ENCODE peak calls at places on chromosome 20, in four cellular contexts. One of them, this sample, is unnamed.

GRCh38 chr20:35772563-35773058 is 796 bp downstream of the PHF20 start:
- DNase-seq in GM12878: no peak
- DNase-seq in HEK293T: no peak
- DNase-seq in K562: no peak
- DNase-seq in this sample: no peak

GRCh38 chr20:17873410-17874270 is 95.0 kb downstream of the SNX5 start:
- DNase-seq in GM12878: no peak
- DNase-seq in HEK293T: no peak
- DNase-seq in K562: no peak
- DNase-seq in this sample: peak

GRCh38 chr20:46056970-46057855 is 28.2 kb downstream of the SLC12A5 start:
- DNase-seq in GM12878: no peak
- DNase-seq in HEK293T: no peak
- DNase-seq in K562: peak
- DNase-seq in this sample: no peak

GRCh38 chr20:57062696-57063270 is 203.7 kb downstream of the BMP7 start:
- DNase-seq in GM12878: no peak
- DNase-seq in HEK293T: no peak
- DNase-seq in K562: no peak
- DNase-seq in this sample: no peak

GRCh38 chr20:56733967-56734366 is 104.9 kb downstream of the TFAP2C start:
- DNase-seq in GM12878: no peak
- DNase-seq in HEK293T: no peak
- DNase-seq in K562: no peak
- DNase-seq in this sample: no peak

GRCh38 chr20:8722277-8722928 is 346.5 kb upstream of the PLCB4 start:
- DNase-seq in GM12878: peak
- DNase-seq in HEK293T: peak
- DNase-seq in K562: peak
- DNase-seq in this sample: peak

GRCh38 chr20:3011752-3012151 is 31.7 kb upstream of the GNRH2 start:
- DNase-seq in GM12878: no peak
- DNase-seq in HEK293T: no peak
- DNase-seq in K562: no peak
- DNase-seq in this sample: no peak

GRCh38 chr20:34256629-34257124 is 15.5 kb downstream of the ASIP start:
- DNase-seq in GM12878: no peak
- DNase-seq in HEK293T: no peak
- DNase-seq in K562: no peak
- DNase-seq in this sample: no peak

GRCh38 chr20:14488756-14489479 is 151.5 kb upstream of the FLRT3 start:
- DNase-seq in GM12878: no peak
- DNase-seq in HEK293T: no peak
- DNase-seq in K562: no peak
- DNase-seq in this sample: no peak

GRCh38 chr20:58913079-58913478 is 60.6 kb downstream of the GNAS start:
- DNase-seq in GM12878: no peak
- DNase-seq in HEK293T: no peak
- DNase-seq in K562: no peak
- DNase-seq in this sample: no peak

GRCh38 chr20:17558154-17558940 is 11.5 kb upstream of the DSTN start:
- DNase-seq in GM12878: no peak
- DNase-seq in HEK293T: peak
- DNase-seq in K562: peak
- DNase-seq in this sample: peak

GRCh38 chr20:44586289-44586911 is 4.0 kb downstream of the PKIG start:
- DNase-seq in GM12878: peak
- DNase-seq in HEK293T: no peak
- DNase-seq in K562: no peak
- DNase-seq in this sample: no peak

GRCh38 chr20:9040874-9041524 is 27.9 kb upstream of the PLCB4 start:
- DNase-seq in GM12878: no peak
- DNase-seq in HEK293T: no peak
- DNase-seq in K562: no peak
- DNase-seq in this sample: no peak

GRCh38 chr20:61476956-61477355 is 224.9 kb downstream of the CDH4 start:
- DNase-seq in GM12878: no peak
- DNase-seq in HEK293T: no peak
- DNase-seq in K562: no peak
- DNase-seq in this sample: no peak

GRCh38 chr20:59832406-59833156 is 100.9 kb downstream of the SYCP2 start:
- DNase-seq in GM12878: no peak
- DNase-seq in HEK293T: no peak
- DNase-seq in K562: no peak
- DNase-seq in this sample: no peak

GRCh38 chr20:47790032-47790965 is 5.0 kb upstream of the SULF2 start:
- DNase-seq in GM12878: no peak
- DNase-seq in HEK293T: no peak
- DNase-seq in K562: no peak
- DNase-seq in this sample: no peak

GRCh38 chr20:43744966-43745733 is 18.3 kb upstream of the GTSF1L start:
- DNase-seq in GM12878: no peak
- DNase-seq in HEK293T: no peak
- DNase-seq in K562: no peak
- DNase-seq in this sample: no peak

GRCh38 chr20:623704-624103 is 13.6 kb upstream of the TCF15 start:
- DNase-seq in GM12878: no peak
- DNase-seq in HEK293T: no peak
- DNase-seq in K562: no peak
- DNase-seq in this sample: no peak

GRCh38 chr20:34269996-34270627 is 28.9 kb downstream of the ASIP start:
- DNase-seq in GM12878: no peak
- DNase-seq in HEK293T: no peak
- DNase-seq in K562: no peak
- DNase-seq in this sample: no peak

GRCh38 chr20:4111440-4112411 is 96.4 kb upstream of the RNF24 start:
- DNase-seq in GM12878: no peak
- DNase-seq in HEK293T: no peak
- DNase-seq in K562: no peak
- DNase-seq in this sample: no peak

GRCh38 chr20:3781153-3781910 is at the start of gene SPEF1:
- DNase-seq in GM12878: peak
- DNase-seq in HEK293T: peak
- DNase-seq in K562: peak
- DNase-seq in this sample: peak

GRCh38 chr20:3045042-3045815 is 623 bp upstream of the MRPS26 start:
- DNase-seq in GM12878: no peak
- DNase-seq in HEK293T: peak
- DNase-seq in K562: no peak
- DNase-seq in this sample: no peak

GRCh38 chr20:3115190-3116107 is 30.9 kb upstream of the AVP start:
- DNase-seq in GM12878: peak
- DNase-seq in HEK293T: peak
- DNase-seq in K562: peak
- DNase-seq in this sample: peak

GRCh38 chr20:47231382-47232042 is 125.0 kb downstream of the ZMYND8 start:
- DNase-seq in GM12878: no peak
- DNase-seq in HEK293T: no peak
- DNase-seq in K562: no peak
- DNase-seq in this sample: no peak

GRCh38 chr20:9202440-9203080 is 133.7 kb downstream of the PLCB4 start:
- DNase-seq in GM12878: no peak
- DNase-seq in HEK293T: no peak
- DNase-seq in K562: no peak
- DNase-seq in this sample: no peak

GRCh38 chr20:36604952-36605308 is 649 bp upstream of the RAB5IF start:
- DNase-seq in GM12878: peak
- DNase-seq in HEK293T: no peak
- DNase-seq in K562: peak
- DNase-seq in this sample: no peak

GRCh38 chr20:42179768-42180167 is 561.6 kb upstream of the CHD6 start:
- DNase-seq in GM12878: no peak
- DNase-seq in HEK293T: no peak
- DNase-seq in K562: no peak
- DNase-seq in this sample: no peak

GRCh38 chr20:34390769-34391447 is 27.8 kb downstream of the ITCH start:
- DNase-seq in GM12878: no peak
- DNase-seq in HEK293T: no peak
- DNase-seq in K562: no peak
- DNase-seq in this sample: peak

GRCh38 chr20:46070215-46070910 is 19.4 kb downstream of the NCOA5 start:
- DNase-seq in GM12878: no peak
- DNase-seq in HEK293T: no peak
- DNase-seq in K562: no peak
- DNase-seq in this sample: no peak

GRCh38 chr20:16819483-16819882 is 71.3 kb downstream of the OTOR start:
- DNase-seq in GM12878: no peak
- DNase-seq in HEK293T: no peak
- DNase-seq in K562: no peak
- DNase-seq in this sample: no peak

DNA sequence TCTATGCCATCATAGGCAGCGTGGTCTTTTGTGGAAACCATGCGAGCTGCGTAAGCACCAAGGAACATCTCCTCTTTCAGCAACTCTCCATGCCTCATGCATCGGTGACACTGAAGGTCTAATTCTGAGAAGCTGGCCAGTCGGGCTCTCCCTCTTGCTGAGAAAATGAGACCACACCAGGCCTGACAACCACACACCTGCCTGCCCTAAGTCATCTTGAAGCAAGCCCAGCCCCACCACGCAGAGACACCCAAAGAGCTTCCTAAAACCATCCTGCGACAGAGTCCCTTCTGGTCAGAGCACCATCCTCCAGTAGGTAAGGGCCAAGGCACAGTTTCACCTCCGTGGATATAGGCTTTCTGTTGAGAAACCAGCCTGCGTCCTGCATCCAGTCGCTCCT is 26.6 kb downstream of the PREX1 start:
- DNase-seq in GM12878: no peak
- DNase-seq in HEK293T: no peak
- DNase-seq in K562: no peak
- DNase-seq in this sample: no peak
- TF ChIP-seq FOXK2 in GM12878: no peak
- TF ChIP-seq FOXK2 in HEK293T: no peak
- TF ChIP-seq FOXK2 in K562: no peak
- TF ChIP-seq FOXK2 in this sample: no peak

GRCh38 chr20:50354690-50355592 is 155.2 kb upstream of the PTPN1 start:
- DNase-seq in GM12878: no peak
- DNase-seq in HEK293T: no peak
- DNase-seq in K562: peak
- DNase-seq in this sample: no peak
- TF ChIP-seq SP1 in GM12878: no peak
- TF ChIP-seq SP1 in HEK293T: no peak
- TF ChIP-seq SP1 in K562: no peak
- TF ChIP-seq SP1 in this sample: no peak

GRCh38 chr20:31543966-31544598 is 29.8 kb downstream of the HM13 start:
- DNase-seq in GM12878: no peak
- DNase-seq in HEK293T: no peak
- DNase-seq in K562: no peak
- DNase-seq in this sample: no peak
- TF ChIP-seq FOXK2 in GM12878: no peak
- TF ChIP-seq FOXK2 in HEK293T: no peak
- TF ChIP-seq FOXK2 in K562: no peak
- TF ChIP-seq FOXK2 in this sample: no peak

DNA sequence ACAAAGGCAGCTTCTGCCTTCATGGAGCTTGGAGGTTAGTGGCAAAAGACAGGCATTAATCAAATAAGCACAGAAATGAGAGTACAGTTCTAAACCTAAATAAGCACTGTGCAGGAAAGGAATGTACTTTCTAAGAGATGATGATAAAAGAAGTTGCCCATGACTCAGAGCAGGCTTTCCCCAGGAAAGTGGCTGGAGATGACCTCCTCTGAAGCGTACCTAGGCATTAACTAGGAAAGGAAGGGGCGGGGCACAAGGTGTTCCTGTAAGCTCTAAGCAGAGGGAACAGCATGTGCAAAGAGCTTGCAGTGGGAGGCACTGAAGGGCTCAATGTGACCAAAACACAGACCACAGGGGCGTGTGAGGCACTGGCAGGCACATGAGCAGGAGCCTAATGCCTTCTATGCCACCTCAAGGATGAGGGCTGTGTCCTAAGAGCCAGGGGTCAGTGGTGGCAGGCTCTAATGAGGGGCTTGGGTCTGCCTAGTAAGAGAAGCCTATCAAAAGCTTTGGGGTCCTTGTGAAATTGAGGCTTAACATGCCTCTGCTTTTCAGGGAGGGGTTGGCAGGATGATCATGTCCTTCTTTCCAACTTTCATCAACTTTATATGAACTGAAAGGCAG is 4.9 kb downstream of the SSTR4 start:
- DNase-seq in GM12878: no peak
- DNase-seq in HEK293T: no peak
- DNase-seq in K562: no peak
- DNase-seq in this sample: no peak
- TF ChIP-seq SP1 in GM12878: no peak
- TF ChIP-seq SP1 in HEK293T: no peak
- TF ChIP-seq SP1 in K562: no peak
- TF ChIP-seq SP1 in this sample: no peak

GRCh38 chr20:21390768-21391167 is 6.6 kb downstream of the NKX2-4 start:
- DNase-seq in GM12878: no peak
- DNase-seq in HEK293T: no peak
- DNase-seq in K562: no peak
- DNase-seq in this sample: no peak

GRCh38 chr20:21394120-21394519 is 3.2 kb downstream of the NKX2-4 start:
- DNase-seq in GM12878: no peak
- DNase-seq in HEK293T: no peak
- DNase-seq in K562: no peak
- DNase-seq in this sample: no peak

GRCh38 chr20:21389368-21389767 is 8.0 kb downstream of the NKX2-4 start:
- DNase-seq in GM12878: no peak
- DNase-seq in HEK293T: no peak
- DNase-seq in K562: no peak
- DNase-seq in this sample: no peak

GRCh38 chr20:21393142-21393541 is 4.2 kb downstream of the NKX2-4 start:
- DNase-seq in GM12878: no peak
- DNase-seq in HEK293T: no peak
- DNase-seq in K562: no peak
- DNase-seq in this sample: no peak

DNA sequence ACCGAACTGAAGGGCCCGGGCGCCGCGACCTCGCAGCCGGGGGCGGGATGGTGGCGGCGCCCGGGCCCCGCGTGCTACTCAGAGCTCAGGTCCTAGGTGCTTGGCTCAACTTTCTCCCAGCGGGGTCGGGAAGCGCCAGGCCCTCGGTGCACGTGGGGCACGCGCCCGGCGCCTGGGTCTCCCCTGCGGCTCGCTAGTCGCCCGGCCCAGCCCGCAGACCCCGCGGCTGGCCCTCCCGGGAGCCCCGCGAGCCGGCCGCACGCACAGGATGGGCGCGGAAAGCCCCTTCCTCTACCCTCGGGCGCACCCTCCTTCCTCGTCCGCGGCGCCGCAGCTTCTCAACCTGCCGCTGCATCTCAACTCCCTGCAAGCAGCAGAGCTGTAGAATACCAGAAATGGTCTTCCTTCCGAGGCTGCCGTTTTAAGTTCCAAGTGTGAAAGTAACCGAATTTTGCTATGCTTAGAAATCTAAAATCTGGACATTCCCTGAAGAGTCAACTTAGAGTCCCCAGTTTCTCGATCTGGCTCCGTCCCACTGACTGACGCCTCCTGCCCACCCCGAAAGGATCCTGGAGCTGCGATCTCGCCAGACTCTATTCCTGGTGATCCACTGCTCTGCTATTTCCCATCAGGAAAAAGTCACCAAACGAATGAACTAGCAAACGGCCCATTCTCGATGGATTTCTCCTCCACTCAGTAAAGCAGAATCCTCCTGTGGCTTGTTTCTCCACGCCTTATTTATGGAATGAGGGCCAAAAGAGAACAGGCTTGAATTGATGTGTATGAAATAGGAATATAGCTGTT is 5.6 kb downstream of the NKX2-4 start:
- DNase-seq in GM12878: no peak
- DNase-seq in HEK293T: no peak
- DNase-seq in K562: no peak
- DNase-seq in this sample: no peak
- TF ChIP-seq FOXK2 in GM12878: no peak
- TF ChIP-seq FOXK2 in HEK293T: no peak
- TF ChIP-seq FOXK2 in K562: no peak
- TF ChIP-seq FOXK2 in this sample: no peak